ENCODE peak calls at places on chromosomes 5 and 9, in four cellular contexts. One of them, this sample, is unnamed.

GRCh38 chr5:10702911-10703491 is 58.0 kb downstream of the DAP start:
- DNase-seq in esophagus squamous epithelium: no peak
- DNase-seq in adrenal gland: peak; percentile 61
- DNase-seq in stomach: no peak
- DNase-seq in this sample: no peak

GRCh38 chr5:43137326-43137725 is 16.6 kb downstream of the ZNF131 start:
- DNase-seq in esophagus squamous epithelium: no peak
- DNase-seq in adrenal gland: no peak
- DNase-seq in stomach: no peak
- DNase-seq in this sample: no peak

GRCh38 chr5:73940026-73940425 is 314.0 kb downstream of the ARHGEF28 start:
- DNase-seq in esophagus squamous epithelium: no peak
- DNase-seq in adrenal gland: no peak
- DNase-seq in stomach: no peak
- DNase-seq in this sample: no peak

GRCh38 chr9:123832176-123832575 is 97.8 kb downstream of the DENND1A start:
- DNase-seq in esophagus squamous epithelium: no peak
- DNase-seq in adrenal gland: no peak
- DNase-seq in stomach: no peak
- DNase-seq in this sample: no peak

GRCh38 chr5:91182763-91183162 is 200.4 kb downstream of the ARRDC3 start:
- DNase-seq in esophagus squamous epithelium: no peak
- DNase-seq in adrenal gland: no peak
- DNase-seq in stomach: no peak
- DNase-seq in this sample: no peak

GRCh38 chr5:68554566-68555279 is 339.2 kb downstream of the PIK3R1 start:
- DNase-seq in esophagus squamous epithelium: no peak
- DNase-seq in adrenal gland: peak; percentile 46
- DNase-seq in stomach: peak; percentile 57
- DNase-seq in this sample: no peak

GRCh38 chr5:67221487-67222242 is 25.1 kb upstream of the CD180 start:
- DNase-seq in esophagus squamous epithelium: no peak
- DNase-seq in adrenal gland: no peak
- DNase-seq in stomach: no peak
- DNase-seq in this sample: no peak

GRCh38 chr9:76560481-76560891 is 101.5 kb downstream of the GCNT1 start:
- DNase-seq in esophagus squamous epithelium: no peak
- DNase-seq in adrenal gland: no peak
- DNase-seq in stomach: no peak
- DNase-seq in this sample: no peak

GRCh38 chr5:139702548-139702947 is 54.4 kb downstream of the CXXC5 start:
- DNase-seq in esophagus squamous epithelium: no peak
- DNase-seq in adrenal gland: no peak
- DNase-seq in stomach: no peak
- DNase-seq in this sample: no peak

GRCh38 chr9:71249729-71250317 is 128.4 kb upstream of the TRPM3 start:
- DNase-seq in esophagus squamous epithelium: no peak
- DNase-seq in adrenal gland: no peak
- DNase-seq in stomach: no peak
- DNase-seq in this sample: no peak

GRCh38 chr5:135391123-135391868 is 7.7 kb downstream of the MACROH2A1 start:
- DNase-seq in esophagus squamous epithelium: no peak
- DNase-seq in adrenal gland: no peak
- DNase-seq in stomach: no peak
- DNase-seq in this sample: no peak

GRCh38 chr9:134163374-134164196 is 779 bp downstream of the RNU6ATAC start:
- DNase-seq in esophagus squamous epithelium: no peak
- DNase-seq in adrenal gland: peak; percentile 73
- DNase-seq in stomach: peak; percentile 59
- DNase-seq in this sample: peak; percentile 86

GRCh38 chr5:2752875-2753435 is 1.5 kb upstream of the IRX2 start:
- DNase-seq in esophagus squamous epithelium: no peak
- DNase-seq in adrenal gland: no peak
- DNase-seq in stomach: peak; percentile 46
- DNase-seq in this sample: no peak

GRCh38 chr5:180329606-180330269 is 23.4 kb downstream of the GFPT2 start:
- DNase-seq in esophagus squamous epithelium: no peak
- DNase-seq in adrenal gland: no peak
- DNase-seq in stomach: no peak
- DNase-seq in this sample: no peak

GRCh38 chr5:172769598-172770373 is 1.2 kb downstream of the DUSP1 start:
- DNase-seq in esophagus squamous epithelium: no peak
- DNase-seq in adrenal gland: no peak
- DNase-seq in stomach: no peak
- DNase-seq in this sample: no peak

GRCh38 chr5:88172847-88173758 is 95.5 kb downstream of the TMEM161B start:
- DNase-seq in esophagus squamous epithelium: no peak
- DNase-seq in adrenal gland: no peak
- DNase-seq in stomach: no peak
- DNase-seq in this sample: no peak

GRCh38 chr5:150639751-150640150 is 709 bp upstream of the SYNPO start:
- DNase-seq in esophagus squamous epithelium: no peak
- DNase-seq in adrenal gland: peak; percentile 90
- DNase-seq in stomach: no peak
- DNase-seq in this sample: no peak

GRCh38 chr9:715743-716400 is 125.6 kb upstream of the DMRT1 start:
- DNase-seq in esophagus squamous epithelium: no peak
- DNase-seq in adrenal gland: no peak
- DNase-seq in stomach: no peak
- DNase-seq in this sample: no peak

GRCh38 chr5:134749415-134749814 is 9.2 kb upstream of the DDX46 start:
- DNase-seq in esophagus squamous epithelium: no peak
- DNase-seq in adrenal gland: no peak
- DNase-seq in stomach: no peak
- DNase-seq in this sample: no peak

GRCh38 chr5:148452499-148453193 is 68.9 kb downstream of the FBXO38 start:
- DNase-seq in esophagus squamous epithelium: no peak
- DNase-seq in adrenal gland: no peak
- DNase-seq in stomach: no peak
- DNase-seq in this sample: no peak

GRCh38 chr5:54315736-54316135 is 5.4 kb upstream of the ARL15 start:
- DNase-seq in esophagus squamous epithelium: no peak
- DNase-seq in adrenal gland: no peak
- DNase-seq in stomach: no peak
- DNase-seq in this sample: no peak

GRCh38 chr9:121455527-121456239 is 44.0 kb downstream of the GGTA1 start:
- DNase-seq in esophagus squamous epithelium: no peak
- DNase-seq in adrenal gland: no peak
- DNase-seq in stomach: no peak
- DNase-seq in this sample: no peak

GRCh38 chr5:179266291-179267070 is 78.8 kb downstream of the ADAMTS2 start:
- DNase-seq in esophagus squamous epithelium: no peak
- DNase-seq in adrenal gland: peak; percentile 14
- DNase-seq in stomach: peak; percentile 20
- DNase-seq in this sample: no peak

GRCh38 chr5:179267071-179267670 is 78.1 kb downstream of the ADAMTS2 start:
- DNase-seq in esophagus squamous epithelium: no peak
- DNase-seq in adrenal gland: peak; percentile 6
- DNase-seq in stomach: peak; percentile 20
- DNase-seq in this sample: peak; percentile 51

GRCh38 chr5:179264641-179265528 is 80.4 kb downstream of the ADAMTS2 start:
- DNase-seq in esophagus squamous epithelium: no peak
- DNase-seq in adrenal gland: no peak
- DNase-seq in stomach: peak; percentile 24
- DNase-seq in this sample: peak; percentile 70

GRCh38 chr5:179264053-179264540 is 81.2 kb downstream of the ADAMTS2 start:
- DNase-seq in esophagus squamous epithelium: no peak
- DNase-seq in adrenal gland: no peak
- DNase-seq in stomach: peak; percentile 14
- DNase-seq in this sample: no peak

DNA sequence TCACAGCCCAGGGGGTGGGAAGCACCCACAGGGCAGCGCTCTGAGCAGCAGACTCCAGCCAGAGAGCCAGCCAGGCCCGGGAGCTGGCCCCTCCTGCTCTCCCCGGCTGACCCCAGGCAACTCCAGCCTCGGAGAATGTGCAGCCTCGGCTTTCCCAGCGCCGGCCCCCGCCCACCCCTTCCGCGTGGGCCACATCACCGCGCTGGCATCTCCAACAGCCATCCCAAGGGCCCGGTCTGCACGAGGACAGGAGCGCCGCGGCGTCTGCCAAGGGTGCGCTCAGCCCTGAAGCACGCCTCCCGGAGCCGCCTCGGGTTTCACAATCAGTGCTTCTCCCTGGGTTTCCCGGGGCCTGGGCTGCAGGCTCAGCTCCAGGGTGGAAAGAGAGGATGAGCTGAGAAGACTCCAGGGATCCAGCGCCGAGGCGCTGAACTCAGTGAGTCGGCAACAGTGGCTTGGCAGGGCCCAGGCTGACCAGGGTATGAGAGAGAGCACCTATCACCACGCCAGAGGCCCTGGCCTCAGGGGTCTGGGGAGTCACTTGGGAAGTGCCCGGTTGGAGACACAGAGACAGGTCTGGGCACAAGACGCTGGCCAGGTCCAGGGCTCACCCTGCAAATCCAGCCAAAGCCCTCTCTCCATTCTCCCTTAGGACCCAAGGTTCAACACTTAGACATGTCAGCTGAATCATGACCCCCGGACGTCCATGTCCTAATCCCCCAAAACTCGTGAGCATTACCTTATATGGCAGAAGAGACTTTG is 79.6 kb downstream of the ADAMTS2 start:
- DNase-seq in esophagus squamous epithelium: no peak
- DNase-seq in adrenal gland: peak; percentile 75
- DNase-seq in stomach: peak; percentile 62
- DNase-seq in this sample: peak; percentile 96
- TF ChIP-seq POLR2A in esophagus squamous epithelium: no peak
- TF ChIP-seq POLR2A in adrenal gland: no peak
- TF ChIP-seq POLR2A in stomach: no peak
- TF ChIP-seq POLR2A in this sample: no peak

GRCh38 chr9:112997236-112997941 is 14.6 kb downstream of the ZNF883 start:
- DNase-seq in esophagus squamous epithelium: no peak
- DNase-seq in adrenal gland: no peak
- DNase-seq in stomach: no peak
- DNase-seq in this sample: no peak
- H3K9me3 ChIP-seq in esophagus squamous epithelium: peaks cover 3% of the 10 kb centered on the region
- H3K9me3 ChIP-seq in adrenal gland: peaks cover 22% of the 10 kb centered on the region
- H3K9me3 ChIP-seq in stomach: peaks cover 25% of the 10 kb centered on the region
- H3K9me3 ChIP-seq in this sample: peaks cover 69% of the 10 kb centered on the region

GRCh38 chr9:37480759-37481158 is 5.0 kb upstream of the POLR1E start:
- DNase-seq in esophagus squamous epithelium: no peak
- DNase-seq in adrenal gland: no peak
- DNase-seq in stomach: no peak
- DNase-seq in this sample: no peak

GRCh38 chr9:37486256-37486615 is 488 bp downstream of the POLR1E start:
- DNase-seq in esophagus squamous epithelium: no peak
- DNase-seq in adrenal gland: no peak
- DNase-seq in stomach: no peak
- DNase-seq in this sample: no peak

GRCh38 chr9:37486616-37487544 is 1.1 kb downstream of the POLR1E start:
- DNase-seq in esophagus squamous epithelium: no peak
- DNase-seq in adrenal gland: peak; percentile 82
- DNase-seq in stomach: no peak
- DNase-seq in this sample: no peak

GRCh38 chr9:37485389-37486255 is at the start of gene POLR1E:
- DNase-seq in esophagus squamous epithelium: peak; percentile 77
- DNase-seq in adrenal gland: peak; percentile 97
- DNase-seq in stomach: peak; percentile 98
- DNase-seq in this sample: peak; percentile 96
- TF ChIP-seq POLR2A in esophagus squamous epithelium: peak; percentile 64
- TF ChIP-seq POLR2A in adrenal gland: peak; percentile 82
- TF ChIP-seq POLR2A in stomach: no peak
- TF ChIP-seq POLR2A in this sample: no peak

DNA sequence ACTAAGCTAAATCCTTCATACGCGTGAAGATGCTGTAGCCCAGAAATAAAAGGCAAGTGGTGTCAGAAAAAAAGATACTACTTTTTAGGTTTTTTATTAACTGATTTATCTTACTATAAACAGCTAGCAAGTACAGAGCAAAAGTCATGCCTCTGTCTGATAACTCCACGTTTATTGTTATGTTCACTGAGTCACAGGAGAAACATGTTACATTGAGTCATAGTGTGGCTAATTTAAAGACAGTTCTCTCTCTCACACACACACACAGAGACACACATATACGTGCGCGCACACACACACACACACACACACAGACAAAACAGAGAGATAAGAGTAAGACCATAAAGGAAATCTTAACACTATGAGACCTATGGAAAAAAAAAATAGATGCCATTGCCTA is 770.0 kb upstream of the CDH10 start:
- DNase-seq in esophagus squamous epithelium: no peak
- DNase-seq in adrenal gland: no peak
- DNase-seq in stomach: no peak
- DNase-seq in this sample: no peak
- H3K9me3 ChIP-seq in esophagus squamous epithelium: no peaks in the 10 kb centered on the region
- H3K9me3 ChIP-seq in adrenal gland: no peaks in the 10 kb centered on the region
- H3K9me3 ChIP-seq in stomach: no peaks in the 10 kb centered on the region
- H3K9me3 ChIP-seq in this sample: no peaks in the 10 kb centered on the region

DNA sequence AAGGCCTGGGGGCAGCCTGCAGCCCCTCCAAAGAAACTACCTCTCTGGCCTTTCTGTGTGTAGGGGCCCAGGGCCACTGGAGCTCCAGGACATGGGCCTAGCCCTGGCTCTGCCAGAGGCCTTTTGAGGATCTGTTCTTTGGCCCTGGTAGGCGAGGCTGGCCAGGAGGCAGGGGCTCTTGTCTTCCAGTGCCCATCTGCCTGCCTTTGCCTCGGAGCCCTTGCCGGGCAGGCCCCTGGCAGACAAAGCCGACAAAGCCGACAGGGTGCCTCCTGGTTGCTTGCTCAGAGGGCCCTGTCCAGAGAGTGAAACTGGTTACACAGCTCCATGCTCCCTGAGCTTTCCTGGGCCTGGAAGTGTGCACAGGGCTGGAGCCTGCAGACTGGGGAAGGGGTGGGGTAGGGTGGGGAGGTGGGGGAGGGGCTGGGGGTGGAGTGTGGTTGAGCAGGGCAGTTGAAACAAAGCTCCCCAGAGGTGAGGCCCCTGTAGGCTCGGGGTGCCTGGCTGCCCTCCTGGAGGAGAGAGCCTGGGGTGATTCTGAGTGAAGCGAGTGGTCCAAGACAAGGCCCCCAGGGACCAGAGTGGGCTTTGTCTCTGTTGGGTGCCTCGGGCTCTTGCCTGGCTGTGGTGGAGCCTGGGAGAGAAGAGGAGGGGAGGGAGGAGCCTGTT is 29.3 kb downstream of the PTPA start:
- DNase-seq in esophagus squamous epithelium: no peak
- DNase-seq in adrenal gland: peak; percentile 53
- DNase-seq in stomach: peak; percentile 73
- DNase-seq in this sample: no peak
- TF ChIP-seq POLR2A in esophagus squamous epithelium: peak; percentile 8
- TF ChIP-seq POLR2A in adrenal gland: no peak
- TF ChIP-seq POLR2A in stomach: no peak
- TF ChIP-seq POLR2A in this sample: no peak

DNA sequence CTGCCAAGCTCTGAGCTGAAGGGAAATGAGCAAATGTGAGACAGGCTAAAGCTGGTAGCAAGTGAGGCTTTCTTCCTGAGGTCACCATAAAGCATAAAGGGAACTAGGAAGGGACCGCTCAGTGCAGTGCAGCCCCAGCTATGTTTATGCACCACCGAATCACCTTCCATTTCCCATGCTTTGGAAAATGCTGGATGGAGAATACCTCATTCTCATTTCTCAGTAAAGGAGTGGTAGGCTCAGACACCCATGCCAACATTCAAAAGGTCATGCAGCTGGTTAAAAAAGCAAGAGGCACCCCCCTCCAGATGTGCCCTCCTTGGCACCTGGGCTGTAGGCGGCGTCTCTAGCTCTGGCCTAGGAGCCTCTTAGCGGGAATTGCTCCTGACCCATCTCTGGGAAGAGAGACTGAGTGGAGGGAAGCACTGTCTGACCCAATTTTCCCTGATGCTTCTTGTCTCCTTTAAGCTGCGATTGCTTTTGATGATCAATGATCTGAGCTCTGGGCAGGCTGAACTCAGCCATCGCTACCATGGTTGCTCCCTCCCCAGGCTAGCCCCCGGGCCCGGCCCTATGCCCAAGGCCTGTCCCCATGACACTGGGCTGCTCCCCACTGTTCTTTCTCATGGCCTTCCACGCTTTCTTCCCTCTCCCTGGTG is 58.7 kb downstream of the ZNF354C start:
- DNase-seq in esophagus squamous epithelium: no peak
- DNase-seq in adrenal gland: no peak
- DNase-seq in stomach: no peak
- DNase-seq in this sample: peak; percentile 35
- H3K9me3 ChIP-seq in esophagus squamous epithelium: no peaks in the 10 kb centered on the region
- H3K9me3 ChIP-seq in adrenal gland: no peaks in the 10 kb centered on the region
- H3K9me3 ChIP-seq in stomach: peaks cover 6% of the 10 kb centered on the region
- H3K9me3 ChIP-seq in this sample: peaks cover 10% of the 10 kb centered on the region